ENCODE peak calls at places on chromosomes 3 and 15, in seven cellular contexts. One of them, this sample, is unnamed.

GRCh38 chr15:60782316-60782715 is 303.4 kb upstream of the ICE2 start:
- DNase-seq in HCT116: no peak
- DNase-seq in GM12878: no peak
- DNase-seq in HepG2: no peak
- DNase-seq in WTC11: no peak
- DNase-seq in K562: no peak
- DNase-seq in H1: no peak
- DNase-seq in this sample: no peak

GRCh38 chr3:113441051-113441770 is at the start of gene CFAP44:
- DNase-seq in WTC11: peak
- DNase-seq in H1: peak
- DNase-seq in GM12878: no peak
- DNase-seq in HCT116: no peak
- DNase-seq in HepG2: peak
- DNase-seq in K562: no peak
- DNase-seq in this sample: no peak

GRCh38 chr15:38048001-38048455 is 113.6 kb downstream of the TMCO5A start:
- DNase-seq in H1: no peak
- DNase-seq in GM12878: peak
- DNase-seq in WTC11: no peak
- DNase-seq in HCT116: no peak
- DNase-seq in K562: no peak
- DNase-seq in HepG2: no peak
- DNase-seq in this sample: no peak

GRCh38 chr3:122305818-122306621 is 19.0 kb upstream of the CSTA start:
- DNase-seq in WTC11: peak
- DNase-seq in HepG2: peak
- DNase-seq in K562: peak
- DNase-seq in HCT116: peak
- DNase-seq in GM12878: no peak
- DNase-seq in H1: no peak
- DNase-seq in this sample: no peak

GRCh38 chr3:149258298-149258697 is 36.7 kb upstream of the CP start:
- DNase-seq in H1: no peak
- DNase-seq in K562: peak
- DNase-seq in WTC11: no peak
- DNase-seq in HepG2: no peak
- DNase-seq in HCT116: no peak
- DNase-seq in GM12878: no peak
- DNase-seq in this sample: no peak

GRCh38 chr3:115513411-115513800 is 109.9 kb upstream of the GAP43 start:
- DNase-seq in WTC11: no peak
- DNase-seq in K562: peak
- DNase-seq in GM12878: no peak
- DNase-seq in H1: no peak
- DNase-seq in HCT116: no peak
- DNase-seq in HepG2: no peak
- DNase-seq in this sample: no peak

GRCh38 chr3:32500880-32501784 is 1.5 kb downstream of the CMTM6 start:
- DNase-seq in GM12878: no peak
- DNase-seq in K562: no peak
- DNase-seq in HepG2: no peak
- DNase-seq in HCT116: no peak
- DNase-seq in H1: no peak
- DNase-seq in WTC11: no peak
- DNase-seq in this sample: no peak

GRCh38 chr15:40256642-40257235 is 17.9 kb downstream of the PAK6 start:
- DNase-seq in WTC11: no peak
- DNase-seq in H1: no peak
- DNase-seq in HepG2: no peak
- DNase-seq in GM12878: no peak
- DNase-seq in HCT116: no peak
- DNase-seq in K562: no peak
- DNase-seq in this sample: no peak

GRCh38 chr3:115975353-115975752 is 352.0 kb downstream of the GAP43 start:
- DNase-seq in K562: peak
- DNase-seq in GM12878: no peak
- DNase-seq in HCT116: no peak
- DNase-seq in H1: no peak
- DNase-seq in WTC11: no peak
- DNase-seq in HepG2: peak
- DNase-seq in this sample: no peak

GRCh38 chr15:41474941-41475340 is 18.7 kb upstream of the ITPKA start:
- DNase-seq in HCT116: no peak
- DNase-seq in H1: no peak
- DNase-seq in WTC11: no peak
- DNase-seq in K562: no peak
- DNase-seq in GM12878: no peak
- DNase-seq in HepG2: no peak
- DNase-seq in this sample: no peak

GRCh38 chr3:128554100-128554464 is 61.1 kb upstream of the GATA2 start:
- DNase-seq in HCT116: no peak
- DNase-seq in WTC11: no peak
- DNase-seq in H1: no peak
- DNase-seq in GM12878: no peak
- DNase-seq in HepG2: peak
- DNase-seq in K562: peak
- DNase-seq in this sample: no peak

GRCh38 chr15:51322622-51323296 is 15.6 kb downstream of the CYP19A1 start:
- DNase-seq in HCT116: no peak
- DNase-seq in H1: no peak
- DNase-seq in GM12878: no peak
- DNase-seq in K562: no peak
- DNase-seq in WTC11: no peak
- DNase-seq in HepG2: no peak
- DNase-seq in this sample: no peak

GRCh38 chr3:36905545-36905944 is 39.3 kb downstream of the TRANK1 start:
- DNase-seq in WTC11: no peak
- DNase-seq in K562: peak
- DNase-seq in H1: peak
- DNase-seq in HepG2: no peak
- DNase-seq in GM12878: no peak
- DNase-seq in HCT116: no peak
- DNase-seq in this sample: no peak

GRCh38 chr3:4826237-4827100 is 152.8 kb upstream of the BHLHE40 start:
- DNase-seq in GM12878: no peak
- DNase-seq in HepG2: no peak
- DNase-seq in WTC11: no peak
- DNase-seq in HCT116: no peak
- DNase-seq in H1: peak
- DNase-seq in K562: no peak
- DNase-seq in this sample: no peak

GRCh38 chr15:79437275-79438000 is 5.3 kb downstream of the MINAR1 start:
- DNase-seq in H1: no peak
- DNase-seq in GM12878: no peak
- DNase-seq in K562: no peak
- DNase-seq in WTC11: no peak
- DNase-seq in HCT116: no peak
- DNase-seq in HepG2: no peak
- DNase-seq in this sample: no peak

GRCh38 chr3:182533394-182533793 is 259.9 kb upstream of the ATP11B start:
- DNase-seq in GM12878: no peak
- DNase-seq in HCT116: no peak
- DNase-seq in HepG2: peak
- DNase-seq in H1: no peak
- DNase-seq in WTC11: no peak
- DNase-seq in K562: peak
- DNase-seq in this sample: no peak

GRCh38 chr3:188185717-188186236 is 31.8 kb downstream of the LPP start:
- DNase-seq in WTC11: no peak
- DNase-seq in HCT116: no peak
- DNase-seq in H1: no peak
- DNase-seq in HepG2: peak
- DNase-seq in K562: no peak
- DNase-seq in GM12878: no peak
- DNase-seq in this sample: no peak

GRCh38 chr3:50503947-50504346 is 513 bp upstream of the CACNA2D2 start:
- DNase-seq in WTC11: peak
- DNase-seq in GM12878: no peak
- DNase-seq in HCT116: no peak
- DNase-seq in HepG2: no peak
- DNase-seq in K562: no peak
- DNase-seq in H1: no peak
- DNase-seq in this sample: no peak

GRCh38 chr3:50502225-50502583 is 1.2 kb downstream of the CACNA2D2 start:
- DNase-seq in HCT116: no peak
- DNase-seq in HepG2: no peak
- DNase-seq in K562: no peak
- DNase-seq in GM12878: no peak
- DNase-seq in H1: no peak
- DNase-seq in WTC11: no peak
- DNase-seq in this sample: no peak

GRCh38 chr3:50502584-50503423 is 630 bp downstream of the CACNA2D2 start:
- DNase-seq in HCT116: no peak
- DNase-seq in K562: no peak
- DNase-seq in HepG2: no peak
- DNase-seq in WTC11: peak
- DNase-seq in GM12878: no peak
- DNase-seq in H1: peak
- DNase-seq in this sample: peak

GRCh38 chr3:50504681-50505080 is 1.2 kb upstream of the CACNA2D2 start:
- DNase-seq in HCT116: no peak
- DNase-seq in K562: no peak
- DNase-seq in H1: no peak
- DNase-seq in HepG2: no peak
- DNase-seq in WTC11: no peak
- DNase-seq in GM12878: no peak
- DNase-seq in this sample: no peak

DNA sequence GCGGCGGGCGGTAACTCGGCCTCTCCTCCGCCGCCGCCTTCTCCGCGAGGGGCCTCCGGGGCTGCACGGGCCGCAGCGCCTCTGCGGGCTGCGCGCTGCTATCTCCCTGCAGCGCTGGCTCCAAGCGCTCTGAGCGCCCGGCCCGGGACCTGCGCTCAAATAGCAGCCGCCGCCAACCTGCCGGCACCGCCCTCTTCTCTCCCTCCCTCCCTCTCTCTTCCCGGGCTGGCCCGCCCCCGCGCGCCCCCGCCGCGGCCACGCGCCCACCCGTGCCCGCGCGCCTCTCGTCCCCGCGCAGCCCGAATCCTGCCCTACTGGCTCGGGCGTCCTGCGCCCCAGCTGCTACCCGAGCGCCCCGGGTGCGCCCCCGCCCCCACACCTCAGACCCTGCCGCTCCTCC is at the start of gene CACNA2D2:
- DNase-seq in GM12878: no peak
- DNase-seq in HepG2: no peak
- DNase-seq in K562: peak
- DNase-seq in WTC11: peak
- DNase-seq in H1: peak
- DNase-seq in HCT116: peak
- DNase-seq in this sample: peak
- TF ChIP-seq SP1 in GM12878: no peak
- TF ChIP-seq SP1 in HepG2: no peak
- TF ChIP-seq SP1 in K562: no peak
- TF ChIP-seq SP1 in WTC11: peak
- TF ChIP-seq SP1 in H1: no peak
- TF ChIP-seq SP1 in HCT116: no peak
- TF ChIP-seq SP1 in this sample: no peak

DNA sequence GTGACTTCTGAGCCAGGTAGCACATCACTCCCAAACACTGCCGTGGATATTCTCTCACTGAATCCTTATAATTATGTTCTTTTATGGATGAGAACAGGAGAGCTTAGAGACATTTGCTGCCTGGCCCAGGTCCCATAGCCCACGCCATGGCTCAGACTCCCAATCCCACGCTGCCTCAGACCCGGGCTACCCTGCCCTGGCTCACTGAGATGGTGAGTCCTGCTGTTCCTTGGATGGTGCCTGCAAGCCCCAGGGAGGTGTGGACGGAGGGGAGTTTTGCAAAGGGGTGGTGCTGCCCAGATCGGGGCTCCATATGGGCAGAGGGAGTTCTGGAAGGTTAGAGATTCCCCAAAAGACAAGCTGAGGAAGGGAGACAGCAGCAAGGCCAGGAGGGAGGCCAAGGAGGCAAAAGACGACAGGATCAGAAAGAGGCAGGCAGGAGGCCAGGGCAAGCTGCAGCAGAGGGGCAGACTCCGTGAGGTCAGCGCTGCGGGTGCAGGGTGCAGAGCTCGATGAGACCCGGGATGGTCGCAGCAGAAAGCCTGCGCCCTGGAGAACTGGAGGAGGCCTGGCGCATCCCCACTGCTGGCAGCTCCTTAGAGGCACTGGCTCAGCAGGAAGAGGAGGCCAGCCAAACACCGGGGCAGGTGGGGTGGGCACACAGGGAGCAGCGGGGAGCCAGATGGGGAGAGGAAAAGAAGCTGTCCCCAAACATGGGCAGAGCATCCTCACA is 95.7 kb upstream of the ALDH1A3 start:
- DNase-seq in WTC11: peak
- DNase-seq in K562: no peak
- DNase-seq in H1: peak
- DNase-seq in GM12878: no peak
- DNase-seq in HepG2: no peak
- DNase-seq in HCT116: no peak
- DNase-seq in this sample: no peak
- TF ChIP-seq SP1 in WTC11: no peak
- TF ChIP-seq SP1 in K562: no peak
- TF ChIP-seq SP1 in H1: no peak
- TF ChIP-seq SP1 in GM12878: no peak
- TF ChIP-seq SP1 in HepG2: no peak
- TF ChIP-seq SP1 in HCT116: no peak
- TF ChIP-seq SP1 in this sample: no peak

DNA sequence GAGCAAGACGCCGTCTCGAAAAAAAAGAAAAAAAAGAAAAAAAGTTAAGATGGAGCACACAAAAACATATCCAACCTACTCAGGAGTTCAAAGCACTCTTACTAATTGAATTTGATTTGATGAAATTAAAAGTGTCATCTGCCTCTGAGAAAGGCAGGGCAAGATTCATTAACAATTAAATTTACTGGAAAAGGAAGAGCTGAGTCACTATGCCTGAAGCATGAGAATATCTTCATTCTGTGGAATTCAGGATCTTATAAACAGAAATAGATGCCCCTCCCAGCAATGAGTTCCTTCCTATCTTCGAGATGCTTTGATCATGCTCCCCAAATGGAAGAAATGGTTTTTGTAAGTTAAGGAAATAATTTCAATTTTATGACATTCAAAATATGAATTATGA is 61.0 kb upstream of the ST3GAL6 start:
- DNase-seq in HepG2: no peak
- DNase-seq in GM12878: no peak
- DNase-seq in WTC11: no peak
- DNase-seq in HCT116: no peak
- DNase-seq in H1: no peak
- DNase-seq in K562: no peak
- DNase-seq in this sample: no peak
- TF ChIP-seq SP1 in HepG2: no peak
- TF ChIP-seq SP1 in GM12878: no peak
- TF ChIP-seq SP1 in WTC11: no peak
- TF ChIP-seq SP1 in HCT116: no peak
- TF ChIP-seq SP1 in H1: no peak
- TF ChIP-seq SP1 in K562: no peak
- TF ChIP-seq SP1 in this sample: no peak

DNA sequence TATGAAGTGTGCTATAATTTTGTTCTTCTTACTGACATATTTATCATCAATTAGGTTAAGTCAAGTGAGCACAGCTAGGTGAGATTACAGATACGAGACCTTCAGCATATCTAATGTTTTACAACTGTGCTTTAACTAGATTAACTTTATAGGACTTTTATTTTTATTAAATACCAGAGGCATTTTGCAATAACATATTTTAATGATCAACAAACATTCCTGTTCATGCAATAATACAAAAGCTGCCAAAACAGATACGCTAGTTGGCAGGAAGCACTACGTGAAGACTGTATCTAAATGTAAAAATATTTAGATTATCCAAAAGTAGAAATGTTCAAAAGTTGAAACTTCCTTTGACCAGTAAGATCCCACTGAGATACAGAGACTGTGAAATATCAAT is 139.2 kb downstream of the CBLB start:
- DNase-seq in H1: no peak
- DNase-seq in HCT116: no peak
- DNase-seq in HepG2: no peak
- DNase-seq in K562: no peak
- DNase-seq in GM12878: no peak
- DNase-seq in WTC11: no peak
- DNase-seq in this sample: no peak
- TF ChIP-seq SP1 in H1: no peak
- TF ChIP-seq SP1 in HCT116: no peak
- TF ChIP-seq SP1 in HepG2: no peak
- TF ChIP-seq SP1 in K562: no peak
- TF ChIP-seq SP1 in GM12878: no peak
- TF ChIP-seq SP1 in WTC11: no peak
- TF ChIP-seq SP1 in this sample: no peak

This sample was measured in HEK293T.